ENCODE peak calls at places on chromosome 9, in four cellular contexts. One of them, this sample, is unnamed.

GRCh38 chr9:14173730-14174129 is 140.2 kb downstream of the NFIB start:
- DNase-seq in stomach: peak; percentile 35
- DNase-seq in NCI-H1417: no peak
- DNase-seq in hepatocyte: peak; percentile 26
- DNase-seq in this sample: no peak

GRCh38 chr9:93256878-93257807 is 73.2 kb downstream of the WNK2 start:
- DNase-seq in stomach: peak; percentile 23
- DNase-seq in NCI-H1417: no peak
- DNase-seq in hepatocyte: peak; percentile 1
- DNase-seq in this sample: no peak

GRCh38 chr9:127290666-127291065 is 26.1 kb downstream of the GARNL3 start:
- DNase-seq in stomach: no peak
- DNase-seq in NCI-H1417: no peak
- DNase-seq in hepatocyte: no peak
- DNase-seq in this sample: no peak

GRCh38 chr9:91734371-91734981 is 215.6 kb downstream of the ROR2 start:
- DNase-seq in stomach: peak; percentile 80
- DNase-seq in NCI-H1417: peak; percentile 44
- DNase-seq in hepatocyte: peak; percentile 76
- DNase-seq in this sample: peak; percentile 46

GRCh38 chr9:95225016-95225745 is 92.3 kb downstream of the FANCC start:
- DNase-seq in stomach: no peak
- DNase-seq in NCI-H1417: no peak
- DNase-seq in hepatocyte: peak; percentile 23
- DNase-seq in this sample: no peak

GRCh38 chr9:4011062-4011461 is 288.8 kb downstream of the GLIS3 start:
- DNase-seq in stomach: no peak
- DNase-seq in NCI-H1417: peak; percentile 44
- DNase-seq in hepatocyte: no peak
- DNase-seq in this sample: no peak

GRCh38 chr9:36721846-36722588 is 149.3 kb downstream of the MELK start:
- DNase-seq in stomach: no peak
- DNase-seq in NCI-H1417: peak; percentile 48
- DNase-seq in hepatocyte: peak; percentile 20
- DNase-seq in this sample: no peak

GRCh38 chr9:127966416-127967150 is 14.2 kb downstream of the EEIG1 start:
- DNase-seq in stomach: peak; percentile 72
- DNase-seq in NCI-H1417: no peak
- DNase-seq in hepatocyte: no peak
- DNase-seq in this sample: no peak

GRCh38 chr9:84819446-84819845 is 149.9 kb downstream of the NTRK2 start:
- DNase-seq in stomach: no peak
- DNase-seq in NCI-H1417: no peak
- DNase-seq in hepatocyte: no peak
- DNase-seq in this sample: no peak

GRCh38 chr9:78280982-78281668 is 15.8 kb upstream of the PSAT1 start:
- DNase-seq in stomach: peak; percentile 84
- DNase-seq in NCI-H1417: no peak
- DNase-seq in hepatocyte: peak; percentile 71
- DNase-seq in this sample: no peak

GRCh38 chr9:37369671-37370070 is 52.8 kb upstream of the GRHPR start:
- DNase-seq in stomach: no peak
- DNase-seq in NCI-H1417: no peak
- DNase-seq in hepatocyte: no peak
- DNase-seq in this sample: no peak

GRCh38 chr9:89668216-89668867 is 63.5 kb downstream of the GADD45G start:
- DNase-seq in stomach: peak; percentile 64
- DNase-seq in NCI-H1417: peak; percentile 64
- DNase-seq in hepatocyte: no peak
- DNase-seq in this sample: no peak

GRCh38 chr9:20551236-20551635 is 71.1 kb downstream of the MLLT3 start:
- DNase-seq in stomach: no peak
- DNase-seq in NCI-H1417: no peak
- DNase-seq in hepatocyte: no peak
- DNase-seq in this sample: no peak

GRCh38 chr9:96514825-96515218 is 64.9 kb downstream of the HABP4 start:
- DNase-seq in stomach: no peak
- DNase-seq in NCI-H1417: no peak
- DNase-seq in hepatocyte: no peak
- DNase-seq in this sample: no peak

GRCh38 chr9:88380118-88380517 is 8.1 kb upstream of the SPIN1 start:
- DNase-seq in stomach: no peak
- DNase-seq in NCI-H1417: no peak
- DNase-seq in hepatocyte: no peak
- DNase-seq in this sample: no peak

This sample was measured in RKO.